ENCODE peak calls at places on chromosomes 3 and 15, in eight cellular contexts. L is PC-3, Z is AG10803, J is psoas muscle, W is upper lobe of right lung, M is fibroblast of the aortic adventitia, R is NB4, X is GM06990. O is an unnamed sample.
A peak's percentile ranks its signal among the peaks of the same experiment; 100 is the strongest.

GRCh38 chr3:139121513-139122220 is 77.0 kb upstream of the PRR23C start:
- DNase-seq in J (no peak), L (no peak), W (no peak), R (peak; percentile 91), X (no peak), Z (peak; percentile 45), M (peak; percentile 68), O (peak; percentile 84)

GRCh38 chr3:194056731-194057415 is 79.1 kb upstream of the HES1 start:
- DNase-seq in J (no peak), W (no peak), L (peak; percentile 56), M (no peak), X (no peak), R (no peak), Z (no peak), O (no peak)

GRCh38 chr3:5645311-5646029 is 458.0 kb downstream of the EDEM1 start:
- DNase-seq in L (no peak), Z (no peak), W (no peak), J (no peak), M (no peak), R (no peak), X (no peak), O (no peak)

GRCh38 chr3:46663611-46664135 is 29.8 kb downstream of the ALS2CL start:
- DNase-seq in M (no peak), W (peak; percentile 40), L (peak; percentile 41), J (peak; percentile 59), Z (no peak), X (no peak), R (peak; percentile 33), O (peak; percentile 13)

GRCh38 chr3:116607205-116607604 is 102.4 kb upstream of the TUSC7 start:
- DNase-seq in W (peak; percentile 32), X (no peak), Z (no peak), J (no peak), R (no peak), M (no peak), L (no peak), O (no peak)

GRCh38 chr3:15638891-15639262 is 37.3 kb downstream of the BTD start:
- DNase-seq in Z (no peak), X (no peak), M (no peak), L (no peak), W (no peak), J (no peak), R (no peak), O (no peak)

GRCh38 chr3:153681057-153681456 is 440.1 kb upstream of the ARHGEF26 start:
- DNase-seq in J (no peak), W (no peak), M (no peak), R (no peak), Z (no peak), X (no peak), L (no peak), O (no peak)

GRCh38 chr3:10459954-10460754 is 45.2 kb downstream of the ATP2B2 start:
- DNase-seq in Z (peak; percentile 40), R (peak; percentile 91), M (peak; percentile 72), X (peak; percentile 26), J (peak; percentile 79), L (peak; percentile 85), W (no peak), O (peak; percentile 16)

GRCh38 chr3:54882114-54882833 is 45.6 kb downstream of the LRTM1 start:
- DNase-seq in W (no peak), X (no peak), M (peak; percentile 97), Z (peak; percentile 96), R (no peak), L (peak; percentile 95), J (no peak), O (peak; percentile 32)

GRCh38 chr3:4271834-4272233 is 31.3 kb upstream of the SETMAR start:
- DNase-seq in J (no peak), X (no peak), W (no peak), M (peak; percentile 39), Z (peak; percentile 26), R (peak; percentile 44), L (peak; percentile 68), O (no peak)

GRCh38 chr15:44207643-44208042 is 12.6 kb upstream of the FRMD5 start:
- DNase-seq in J (no peak), X (no peak), Z (peak; percentile 89), L (peak; percentile 81), R (no peak), M (peak; percentile 86), W (no peak), O (no peak)

GRCh38 chr15:40939909-40940801 is 11.0 kb downstream of the DLL4 start:
- DNase-seq in J (peak; percentile 66), X (no peak), W (no peak), M (no peak), L (no peak), R (peak; percentile 50), Z (no peak), O (no peak)

GRCh38 chr3:191774485-191774884 is 313.5 kb downstream of the PYDC2 start:
- DNase-seq in J (no peak), W (no peak), R (no peak), X (no peak), M (peak; percentile 41), Z (peak; percentile 67), L (peak; percentile 54), O (no peak)

GRCh38 chr3:197030379-197031314 is 1.0 kb upstream of the MELTF start:
- DNase-seq in R (peak; percentile 43), X (no peak), W (no peak), L (no peak), Z (no peak), M (peak; percentile 16), J (no peak), O (no peak)

GRCh38 chr3:197027151-197027895 is 2.3 kb downstream of the MELTF start:
- DNase-seq in W (no peak), X (no peak), M (no peak), L (peak; percentile 88), J (no peak), Z (no peak), R (no peak), O (peak; percentile 82)

GRCh38 chr3:197027896-197028710 is 1.5 kb downstream of the MELTF start:
- DNase-seq in L (no peak), W (no peak), X (no peak), R (peak; percentile 32), J (no peak), Z (no peak), M (no peak), O (no peak)

GRCh38 chr3:197029511-197030167 is at the start of gene MELTF:
- DNase-seq in L (peak; percentile 75), X (peak; percentile 84), J (peak; percentile 79), Z (peak; percentile 50), M (peak; percentile 64), W (peak; percentile 84), R (peak; percentile 64), O (peak; percentile 93)

GRCh38 chr3:197028711-197029510 is 706 bp downstream of the MELTF start:
- DNase-seq in Z (no peak), W (peak; percentile 66), R (no peak), L (peak; percentile 36), J (no peak), X (peak; percentile 74), M (no peak), O (no peak)
- H3K4me3 ChIP-seq in Z (peak overlapping the region; percentile 52), W (peak overlapping the region; percentile 53), R (no peak overlapping the region), L (peak overlapping the region; percentile 87), J (peak overlapping the region; percentile 57), X (peak overlapping the region; percentile 80), M (peak overlapping the region; percentile 63), O (peak overlapping the region; percentile 44)

GRCh38 chr3:13358051-13358450 is 62.1 kb downstream of the NUP210 start:
- DNase-seq in L (no peak), J (no peak), R (no peak), M (no peak), W (no peak), X (no peak), Z (no peak), O (no peak)

GRCh38 chr3:13349823-13350222 is 70.3 kb downstream of the NUP210 start:
- DNase-seq in L (no peak), X (no peak), J (no peak), M (no peak), R (no peak), W (no peak), Z (no peak), O (no peak)

GRCh38 chr3:13357074-13357473 is 63.0 kb downstream of the NUP210 start:
- DNase-seq in W (no peak), X (no peak), R (no peak), J (no peak), M (no peak), Z (no peak), L (no peak), O (no peak)

GRCh38 chr3:13352621-13353131 is 67.4 kb downstream of the NUP210 start:
- DNase-seq in W (no peak), L (peak; percentile 31), M (no peak), R (peak; percentile 96), Z (peak; percentile 28), J (no peak), X (no peak), O (no peak)

GRCh38 chr3:13353936-13354542 is 66.1 kb downstream of the NUP210 start:
- DNase-seq in M (no peak), R (peak; percentile 50), W (no peak), J (no peak), X (no peak), L (peak; percentile 43), Z (no peak), O (no peak)
- TF ChIP-seq CTCF in M (peak; percentile 1), R (peak; percentile 36), W (no peak), J (no peak), X (peak; percentile 38), L (peak; percentile 65), Z (peak; percentile 32), O (no peak)

DNA sequence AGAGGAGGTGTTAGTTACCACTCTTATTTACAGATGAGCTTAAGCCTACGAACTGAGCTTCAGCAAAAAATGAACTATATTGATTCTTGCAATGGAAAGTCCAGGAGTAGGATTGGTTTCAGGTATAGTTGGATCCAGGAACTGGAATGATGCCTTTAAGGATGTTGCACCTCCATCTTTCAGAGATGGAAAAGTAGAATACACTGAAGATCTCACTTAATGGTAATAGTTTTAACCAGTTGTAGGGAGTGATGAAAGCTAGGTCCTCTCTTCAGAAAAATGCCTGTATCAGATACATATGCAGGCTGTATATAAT is 2.5 kb downstream of the SLC28A1 start:
- DNase-seq in Z (no peak), R (no peak), W (no peak), M (no peak), X (no peak), L (no peak), J (no peak), O (no peak)
- H3K4me3 ChIP-seq in Z (no peak overlapping the region), R (no peak overlapping the region), W (no peak overlapping the region), M (no peak overlapping the region), X (no peak overlapping the region), L (no peak overlapping the region), J (no peak overlapping the region), O (no peak overlapping the region)

GRCh38 chr3:104632521-104632920 is 734.2 kb upstream of the ALCAM start:
- DNase-seq in J (no peak), L (no peak), X (no peak), W (no peak), R (no peak), M (no peak), Z (no peak), O (no peak)

GRCh38 chr3:104629038-104629437 is 737.7 kb upstream of the ALCAM start:
- DNase-seq in Z (peak; percentile 67), L (peak; percentile 90), J (no peak), R (no peak), X (no peak), M (peak; percentile 85), W (no peak), O (no peak)

GRCh38 chr3:104631254-104631653 is 735.5 kb upstream of the ALCAM start:
- DNase-seq in X (no peak), R (no peak), J (no peak), L (no peak), Z (no peak), M (no peak), W (no peak), O (no peak)

GRCh38 chr3:104632947-104633346 is 733.8 kb upstream of the ALCAM start:
- DNase-seq in X (no peak), M (no peak), J (no peak), W (no peak), R (no peak), Z (no peak), L (peak; percentile 50), O (no peak)

GRCh38 chr3:104628185-104628789 is 738.4 kb upstream of the ALCAM start:
- DNase-seq in X (no peak), L (peak; percentile 91), J (no peak), R (peak; percentile 40), M (peak; percentile 78), Z (peak; percentile 63), W (no peak), O (no peak)
- TF ChIP-seq CTCF in X (peak; percentile 62), L (peak; percentile 85), J (no peak), R (peak; percentile 56), M (peak; percentile 73), Z (peak; percentile 79), W (peak; percentile 62), O (no peak)

O was measured in lower leg skin.